ENCODE peak calls at places on chromosomes 6 and 20, in five cellular contexts. E is mammary epithelial cell, V is epithelial cell of prostate, N is GM23248, W is RWPE1. J is an unnamed sample.

GRCh38 chr20:31593221-31594001 is 11.7 kb upstream of the ID1 start:
- DNase-seq in E (peak), V (peak), N (peak), W (peak), J (peak)

GRCh38 chr20:54980321-54980960 is 505.0 kb downstream of the DOK5 start:
- DNase-seq in E (peak), V (no peak), N (no peak), W (peak), J (no peak)

GRCh38 chr20:22805219-22805618 is 220.8 kb upstream of the FOXA2 start:
- DNase-seq in E (peak), V (peak), N (peak), W (peak), J (peak)

GRCh38 chr6:116111552-116112528 is 11.2 kb downstream of the NT5DC1 start:
- DNase-seq in E (peak), V (no peak), N (peak), W (no peak), J (no peak)

GRCh38 chr20:21203036-21203656 is 77.3 kb downstream of the KIZ start:
- DNase-seq in E (no peak), V (no peak), N (no peak), W (no peak), J (no peak)

GRCh38 chr6:111691345-111692225 is 85.9 kb upstream of the TRAF3IP2 start:
- DNase-seq in E (no peak), V (no peak), N (no peak), W (no peak), J (no peak)

GRCh38 chr20:38203337-38204003 is 38.4 kb upstream of the TGM2 start:
- DNase-seq in E (no peak), V (no peak), N (no peak), W (no peak), J (no peak)

GRCh38 chr6:164035912-164036485 is 621.5 kb downstream of the QKI start:
- DNase-seq in E (no peak), V (peak), N (no peak), W (peak), J (no peak)

GRCh38 chr20:25178563-25179438 is 16.7 kb upstream of the ENTPD6 start:
- DNase-seq in E (peak), V (peak), N (peak), W (peak), J (peak)

GRCh38 chr6:44009425-44010321 is 117.6 kb downstream of the MRPL14 start:
- DNase-seq in E (peak), V (no peak), N (no peak), W (no peak), J (no peak)

GRCh38 chr6:69848552-69848951 is 17.8 kb upstream of the COL19A1 start:
- DNase-seq in E (no peak), V (no peak), N (no peak), W (no peak), J (no peak)

GRCh38 chr20:14928083-14928482 is 590.7 kb upstream of the FLRT3 start:
- DNase-seq in E (no peak), V (no peak), N (no peak), W (peak), J (no peak)

GRCh38 chr6:4102687-4103244 is 23.8 kb upstream of the FAM217A start:
- DNase-seq in E (no peak), V (no peak), N (no peak), W (no peak), J (no peak)

GRCh38 chr6:33570806-33571636 is 9.1 kb downstream of the BAK1 start:
- DNase-seq in E (peak), V (no peak), N (peak), W (peak), J (peak)

GRCh38 chr6:9116026-9116425 is 680.7 kb upstream of the SLC35B3 start:
- DNase-seq in E (no peak), V (no peak), N (peak), W (no peak), J (no peak)

GRCh38 chr20:31691646-31692275 is 30.9 kb downstream of the BCL2L1 start:
- DNase-seq in E (no peak), V (no peak), N (peak), W (no peak), J (no peak)

GRCh38 chr6:21426841-21427490 is 166.6 kb upstream of the SOX4 start:
- DNase-seq in E (no peak), V (no peak), N (peak), W (no peak), J (peak)

GRCh38 chr6:51827580-51827979 is 259.8 kb downstream of the PKHD1 start:
- DNase-seq in E (no peak), V (no peak), N (no peak), W (no peak), J (no peak)

GRCh38 chr6:105348897-105349296 is 54.0 kb downstream of the PREP start:
- DNase-seq in E (peak), V (no peak), N (no peak), W (no peak), J (no peak)

GRCh38 chr20:4161447-4162251 is 146.3 kb upstream of the RNF24 start:
- DNase-seq in E (peak), V (peak), N (no peak), W (peak), J (no peak)

GRCh38 chr6:69907981-69908498 is 41.7 kb downstream of the COL19A1 start:
- DNase-seq in E (no peak), V (no peak), N (peak), W (no peak), J (no peak)

GRCh38 chr6:154343473-154344308 is 12.9 kb downstream of the IPCEF1 start:
- DNase-seq in E (peak), V (peak), N (peak), W (no peak), J (peak)

GRCh38 chr6:160978141-160978926 is 13.2 kb upstream of the MAP3K4 start:
- DNase-seq in E (peak), V (no peak), N (peak), W (peak), J (peak)

GRCh38 chr6:105474234-105474633 is 71.4 kb upstream of the PREP start:
- DNase-seq in E (no peak), V (no peak), N (peak), W (no peak), J (no peak)

GRCh38 chr6:142071981-142072380 is 60.7 kb upstream of the GJE1 start:
- DNase-seq in E (no peak), V (no peak), N (no peak), W (no peak), J (peak)

GRCh38 chr6:56297022-56297995 is 49.9 kb upstream of the COL21A1 start:
- DNase-seq in E (peak), V (no peak), N (peak), W (no peak), J (no peak)

GRCh38 chr6:138000955-138001354 is 106.3 kb downstream of the PERP start:
- DNase-seq in E (no peak), V (no peak), N (no peak), W (no peak), J (no peak)
- H3K27ac ChIP-seq in E (no peak), V (no peak), N (no peak), W (no peak), J (no peak)

GRCh38 chr20:6766433-6766832 is 1.1 kb upstream of the BMP2 start:
- DNase-seq in E (no peak), V (no peak), N (no peak), W (no peak), J (no peak)

GRCh38 chr20:6767536-6768227 is at the start of gene BMP2:
- DNase-seq in E (peak), V (no peak), N (peak), W (peak), J (no peak)

GRCh38 chr20:6768228-6769185 is 1.0 kb downstream of the BMP2 start:
- DNase-seq in E (peak), V (no peak), N (peak), W (peak), J (no peak)

GRCh38 chr20:6767166-6767535 is 335 bp upstream of the BMP2 start:
- DNase-seq in E (no peak), V (no peak), N (no peak), W (no peak), J (no peak)

DNA sequence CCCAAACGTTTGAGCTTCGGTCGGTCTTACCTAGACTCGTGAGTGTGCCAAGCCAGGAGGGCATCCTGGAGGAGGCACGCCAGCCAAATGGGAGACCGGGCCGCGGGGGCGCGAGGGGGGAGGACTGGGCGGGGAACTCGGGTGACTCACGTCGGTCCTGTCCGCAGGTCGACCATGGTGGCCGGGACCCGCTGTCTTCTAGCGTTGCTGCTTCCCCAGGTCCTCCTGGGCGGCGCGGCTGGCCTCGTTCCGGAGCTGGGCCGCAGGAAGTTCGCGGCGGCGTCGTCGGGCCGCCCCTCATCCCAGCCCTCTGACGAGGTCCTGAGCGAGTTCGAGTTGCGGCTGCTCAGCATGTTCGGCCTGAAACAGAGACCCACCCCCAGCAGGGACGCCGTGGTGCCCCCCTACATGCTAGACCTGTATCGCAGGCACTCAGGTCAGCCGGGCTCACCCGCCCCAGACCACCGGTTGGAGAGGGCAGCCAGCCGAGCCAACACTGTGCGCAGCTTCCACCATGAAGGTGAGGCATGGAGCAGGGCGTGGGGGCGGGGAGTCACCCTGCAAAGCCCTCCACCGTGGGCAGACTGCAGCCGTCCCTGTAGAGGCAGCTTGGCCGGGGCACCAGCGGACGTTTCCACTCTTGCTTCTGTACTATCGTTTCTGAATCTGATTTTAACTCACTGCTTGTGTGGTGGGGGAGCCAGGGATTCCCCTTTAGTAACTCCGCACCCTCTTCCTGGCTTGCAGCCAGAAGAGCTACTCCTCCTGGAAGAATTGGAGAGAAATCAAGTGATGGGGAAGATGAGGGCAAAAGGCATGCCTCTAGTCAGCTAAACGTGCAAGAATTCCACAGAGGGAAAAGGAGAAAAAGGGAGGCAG is 2.7 kb downstream of the BMP2 start:
- DNase-seq in E (no peak), V (no peak), N (peak), W (peak), J (no peak)
- H3K27ac ChIP-seq in E (no peak), V (no peak), N (no peak), W (peak), J (no peak)

DNA sequence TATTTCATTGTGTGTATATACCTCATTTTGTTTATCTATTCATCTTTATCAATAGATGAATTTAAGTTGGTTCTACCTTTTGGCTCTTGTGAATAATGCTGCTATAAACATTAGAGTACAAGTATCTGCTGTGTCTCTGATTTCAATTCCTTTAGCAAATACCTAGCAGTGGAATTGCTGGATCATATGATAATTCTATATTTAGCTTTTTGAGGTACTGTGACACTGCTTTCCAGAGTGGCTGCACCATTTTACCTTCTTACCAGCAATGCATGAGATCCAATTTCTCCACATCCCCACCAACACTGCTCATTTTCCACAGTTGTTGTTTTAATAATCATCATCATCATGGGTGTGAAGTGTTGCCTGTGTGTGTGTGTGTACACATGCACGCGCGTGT is 182.3 kb downstream of the MBOAT1 start:
- DNase-seq in E (no peak), V (no peak), N (no peak), W (no peak), J (no peak)
- H3K27ac ChIP-seq in E (no peak), V (no peak), N (no peak), W (no peak), J (no peak)

GRCh38 chr6:138104618-138105213 is 2.5 kb downstream of the PERP start:
- DNase-seq in E (peak), V (no peak), N (no peak), W (no peak), J (no peak)

GRCh38 chr6:138103876-138104275 is 3.3 kb downstream of the PERP start:
- DNase-seq in E (peak), V (no peak), N (no peak), W (no peak), J (no peak)

GRCh38 chr6:138099832-138100231 is 7.4 kb downstream of the PERP start:
- DNase-seq in E (peak), V (peak), N (peak), W (peak), J (peak)

GRCh38 chr6:138105446-138105845 is 1.8 kb downstream of the PERP start:
- DNase-seq in E (peak), V (peak), N (no peak), W (peak), J (peak)

DNA sequence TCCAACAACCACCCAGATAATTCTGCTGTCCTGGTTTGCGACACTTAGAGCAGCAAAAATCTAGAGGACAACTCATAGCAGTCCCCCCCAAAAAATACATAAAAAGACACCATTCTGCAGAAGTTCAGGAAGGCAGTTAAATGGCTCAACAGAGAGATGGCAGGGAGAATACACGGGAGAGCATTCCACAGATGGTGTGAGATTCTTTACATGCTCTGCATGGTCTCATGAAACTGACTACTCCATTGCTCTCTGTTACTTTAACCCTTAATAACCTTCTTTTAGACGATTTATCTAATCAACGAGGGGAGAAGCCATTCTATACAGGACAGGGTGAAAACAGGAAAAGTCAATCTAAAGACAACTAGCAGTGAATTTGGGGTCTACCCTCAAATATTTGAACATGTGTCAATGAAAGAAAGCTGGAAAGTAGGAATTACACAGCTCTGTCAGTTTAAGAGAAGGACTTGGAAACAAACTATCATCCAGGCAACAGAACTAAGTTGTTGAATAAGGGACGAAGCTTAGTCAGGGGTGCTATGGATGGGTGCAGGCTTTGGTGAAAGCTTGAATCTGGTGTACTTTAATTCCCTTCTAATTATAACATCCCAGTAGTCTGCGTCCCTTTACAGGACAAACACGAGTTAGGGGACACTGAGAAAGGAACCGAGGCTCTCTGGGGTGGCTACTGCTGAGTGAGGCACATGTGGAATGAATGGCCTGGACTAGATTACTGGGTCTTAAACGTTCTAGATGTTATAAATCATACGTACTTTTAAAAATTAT is 5.1 kb downstream of the PERP start:
- DNase-seq in E (no peak), V (no peak), N (peak), W (no peak), J (peak)
- H3K27ac ChIP-seq in E (no peak), V (peak), N (no peak), W (peak), J (no peak)

GRCh38 chr6:108020438-108021116 is 54.0 kb downstream of the OSTM1 start:
- DNase-seq in E (no peak), V (no peak), N (no peak), W (no peak), J (no peak)
- H3K27ac ChIP-seq in E (no peak), V (no peak), N (no peak), W (no peak), J (no peak)

DNA sequence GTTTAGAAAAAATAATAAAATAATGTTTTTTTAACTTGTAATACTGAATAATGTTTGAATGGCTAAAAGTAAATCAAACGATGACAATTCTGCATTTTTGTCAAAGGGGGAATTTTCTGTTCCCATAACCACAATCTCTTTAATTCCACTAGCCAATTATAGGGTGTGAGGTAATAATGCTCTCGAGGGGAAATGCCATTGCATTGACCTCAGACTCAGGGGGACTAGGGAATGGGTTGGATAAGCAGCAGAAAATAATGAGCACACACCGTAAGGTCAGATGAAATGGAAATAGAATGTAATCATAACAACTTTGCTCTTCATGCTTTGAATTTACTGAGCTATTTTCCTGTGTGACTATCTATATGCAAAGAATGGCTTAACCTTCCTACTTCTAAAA is 584.7 kb downstream of the RFPL4B start:
- DNase-seq in E (no peak), V (no peak), N (peak), W (no peak), J (no peak)
- H3K27ac ChIP-seq in E (no peak), V (no peak), N (no peak), W (no peak), J (no peak)

J was measured in trophoblast cell.